ENCODE peak calls at places on chromosomes 12 and 14, in nine cellular contexts. M is nephron progenitor cell, L is colonic mucosa, G is suprapubic skin, N is brain microvascular endothelial cell, S is MCF 10A, Z is RWPE1, F is neural crest cell, I is WERI-Rb-1. K is an unnamed sample.

GRCh38 chr14:33475623-33476022 is 475.3 kb downstream of the EGLN3 start:
- DNase-seq in G (no peak), M (peak), N (peak), F (peak), S (peak), Z (peak), I (peak), L (peak), K (no peak)

GRCh38 chr14:90554341-90554740 is 157.5 kb downstream of the CALM1 start:
- DNase-seq in S (no peak), Z (no peak), F (no peak), L (no peak), N (no peak), I (no peak), G (no peak), M (no peak), K (no peak)

GRCh38 chr12:131077931-131078391 is 124.3 kb downstream of the ADGRD1 start:
- DNase-seq in N (no peak), I (peak), S (no peak), M (no peak), G (peak), L (no peak), F (no peak), Z (no peak), K (no peak)

GRCh38 chr12:52804029-52804428 is 8.1 kb upstream of the KRT3 start:
- DNase-seq in I (no peak), F (no peak), L (no peak), Z (no peak), M (no peak), N (no peak), G (no peak), S (no peak), K (no peak)

GRCh38 chr12:122939151-122939550 is 27.1 kb downstream of the ABCB9 start:
- DNase-seq in N (no peak), I (no peak), F (no peak), L (no peak), Z (no peak), M (no peak), S (no peak), G (no peak), K (no peak)

GRCh38 chr14:34018125-34018524 is 67.3 kb upstream of the EGLN3 start:
- DNase-seq in G (no peak), L (no peak), I (no peak), Z (no peak), F (no peak), M (no peak), N (no peak), S (no peak), K (no peak)

GRCh38 chr12:112105891-112106290 is 2.7 kb downstream of the NAA25 start:
- DNase-seq in N (no peak), G (no peak), F (no peak), Z (no peak), I (peak), S (no peak), M (no peak), L (no peak), K (no peak)

GRCh38 chr12:101485015-101485414 is 9.9 kb downstream of the SPIC start:
- DNase-seq in Z (no peak), G (no peak), F (no peak), N (no peak), S (no peak), I (no peak), M (no peak), L (no peak), K (no peak)

GRCh38 chr12:1878214-1878613 is 40.2 kb downstream of the CACNA2D4 start:
- DNase-seq in G (no peak), S (no peak), M (no peak), N (no peak), Z (no peak), F (no peak), L (peak), I (no peak), K (peak)

DNA sequence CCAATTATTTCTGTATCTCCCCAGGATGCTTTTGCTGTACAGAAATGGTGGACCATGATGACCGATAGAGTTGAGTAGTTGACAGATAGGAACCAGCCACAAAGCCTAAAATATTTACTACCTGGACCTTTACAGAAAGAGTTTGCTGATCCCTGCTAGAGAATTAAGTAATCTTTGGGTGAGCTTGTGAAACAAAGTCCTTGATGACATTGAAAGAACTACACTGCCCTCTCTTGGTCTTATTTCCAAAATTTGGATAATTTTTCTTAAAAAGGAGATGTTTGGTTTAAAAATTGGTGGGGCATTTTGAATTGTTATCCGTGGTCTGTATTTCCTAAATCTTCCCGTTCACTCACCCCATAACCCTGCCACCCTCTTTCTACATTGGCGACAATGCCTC is 13.7 kb upstream of the TCTN1 start:
- DNase-seq in F (no peak), M (no peak), N (no peak), I (no peak), Z (peak), S (peak), L (no peak), G (no peak), K (no peak)
- TF ChIP-seq CTCF in F (peak), M (peak), N (peak), I (no peak), Z (peak), S (peak), L (peak), G (peak), K (peak)

DNA sequence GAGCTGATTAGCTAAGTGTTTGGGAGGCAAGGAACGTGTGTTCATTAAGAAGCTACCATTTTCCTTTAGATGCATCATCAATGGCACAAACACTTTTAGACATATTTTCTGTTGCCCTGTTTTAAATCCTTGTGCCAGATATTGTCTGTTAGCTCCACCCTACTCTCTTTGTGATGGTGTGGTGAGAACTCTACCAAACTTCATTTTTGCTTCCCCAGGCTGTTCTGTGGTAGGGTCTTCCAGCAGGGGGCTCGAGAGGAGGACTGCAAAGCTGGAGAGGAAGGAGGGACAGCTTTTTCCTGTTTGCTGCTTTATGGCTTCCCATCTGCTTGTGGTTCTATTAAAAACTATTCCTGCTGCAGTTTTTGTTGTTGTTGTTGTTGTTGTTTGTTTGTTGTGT is 23.8 kb upstream of the STRAP start:
- DNase-seq in F (no peak), Z (no peak), I (peak), M (peak), G (no peak), N (no peak), S (no peak), L (no peak), K (no peak)
- TF ChIP-seq CTCF in F (no peak), Z (no peak), I (peak), M (no peak), G (no peak), N (peak), S (no peak), L (no peak), K (no peak)

GRCh38 chr14:76169776-76170175 is 18.1 kb downstream of the GPATCH2L start:
- DNase-seq in I (no peak), M (no peak), L (no peak), G (no peak), N (no peak), Z (no peak), F (no peak), S (no peak), K (no peak)

GRCh38 chr14:76175942-76176341 is 24.2 kb downstream of the GPATCH2L start:
- DNase-seq in S (no peak), Z (no peak), G (no peak), N (no peak), L (no peak), M (no peak), F (no peak), I (no peak), K (no peak)

DNA sequence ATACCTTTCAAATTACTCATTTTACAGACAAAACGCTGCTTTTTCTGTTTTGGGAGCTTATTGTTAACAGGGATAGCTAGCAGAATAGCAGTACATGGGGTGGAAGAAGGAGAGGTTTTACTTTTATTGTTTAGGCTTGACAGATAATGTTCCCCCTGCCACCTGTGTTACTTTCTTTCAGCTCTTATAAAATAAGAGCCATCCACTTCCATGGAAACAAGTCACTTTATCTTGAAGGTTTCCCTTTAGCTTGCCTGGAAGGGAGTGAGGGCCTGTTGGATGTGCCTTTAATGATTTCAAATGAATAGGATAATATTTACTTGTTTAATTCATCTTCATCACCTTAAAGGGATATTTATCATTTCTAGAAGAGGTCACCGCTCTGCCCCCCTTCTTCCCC is 23.3 kb downstream of the GPATCH2L start:
- DNase-seq in Z (no peak), G (no peak), I (no peak), F (no peak), L (no peak), S (no peak), M (no peak), N (no peak), K (no peak)
- TF ChIP-seq CTCF in Z (no peak), G (no peak), I (no peak), F (no peak), L (no peak), S (no peak), M (no peak), N (no peak), K (no peak)

DNA sequence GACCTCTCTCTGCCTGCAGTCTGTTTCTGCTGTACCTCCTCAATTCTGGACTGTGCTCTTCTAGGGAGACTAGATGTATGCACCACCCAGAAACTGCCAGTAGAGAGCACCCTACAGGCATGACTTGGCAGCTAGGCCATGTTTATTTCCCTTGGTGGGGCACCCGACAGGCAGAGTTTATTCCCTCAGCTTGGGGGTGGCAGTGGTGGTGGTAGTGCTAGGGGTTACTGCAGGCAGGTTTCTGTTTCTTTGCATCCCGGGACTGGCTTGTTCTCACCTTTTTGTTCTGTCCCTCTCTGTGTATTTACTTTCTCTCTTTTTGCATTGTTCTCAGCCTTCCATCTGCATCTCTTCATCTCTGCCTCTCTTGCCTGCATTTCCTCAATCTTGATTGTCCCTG is 13.6 kb downstream of the PRPF40B start:
- DNase-seq in I (peak), S (peak), L (peak), F (peak), N (peak), Z (no peak), M (peak), G (no peak), K (peak)
- TF ChIP-seq CTCF in I (peak), S (peak), L (peak), F (peak), N (peak), Z (peak), M (peak), G (peak), K (peak)

K was measured in osteocyte.